ENCODE peak calls at places on chromosomes 6 and 20, in seven cellular contexts. M, Z, O, Q, Y, P and K are unnamed samples.
A peak's percentile ranks its signal among the peaks of the same experiment; 100 is the strongest.

GRCh38 chr20:19944772-19945459 is 72.2 kb upstream of the NAA20 start:
- DNase-seq in Y (no peak), O (no peak), Q (peak; percentile 67), Z (peak; percentile 67), P (peak; percentile 85), M (peak; percentile 26), K (no peak)

GRCh38 chr6:134041093-134041492 is 11.3 kb downstream of the SLC2A12 start:
- DNase-seq in P (peak; percentile 64), M (peak; percentile 73), Q (peak; percentile 82), O (no peak), Y (no peak), Z (no peak), K (no peak)

GRCh38 chr20:6277661-6278060 is 154.8 kb upstream of the FERMT1 start:
- DNase-seq in P (no peak), Z (no peak), M (no peak), Q (no peak), Y (no peak), O (no peak), K (no peak)

GRCh38 chr20:42082611-42083010 is 464.4 kb upstream of the CHD6 start:
- DNase-seq in M (peak; percentile 13), P (no peak), O (no peak), Q (peak; percentile 0), Y (no peak), Z (no peak), K (no peak)

GRCh38 chr6:9537381-9537780 is 877.5 kb downstream of the TFAP2A start:
- DNase-seq in P (peak; percentile 89), M (peak; percentile 75), Q (peak; percentile 25), Y (no peak), O (no peak), Z (no peak), K (no peak)

GRCh38 chr6:79605061-79605460 is 26.1 kb upstream of the SH3BGRL2 start:
- DNase-seq in Q (peak; percentile 43), Z (no peak), M (no peak), O (no peak), P (peak; percentile 85), Y (no peak), K (no peak)

GRCh38 chr20:5448449-5449118 is 131.8 kb upstream of the PROKR2 start:
- DNase-seq in M (peak; percentile 52), Z (no peak), P (peak; percentile 2), Y (no peak), Q (peak; percentile 28), O (no peak), K (no peak)

GRCh38 chr6:122079906-122080305 is 319.5 kb upstream of the HSF2 start:
- DNase-seq in O (no peak), Z (no peak), Q (no peak), P (no peak), M (no peak), Y (no peak), K (no peak)

GRCh38 chr20:51495921-51496545 is 46.5 kb downstream of the NFATC2 start:
- DNase-seq in Q (no peak), P (no peak), Z (no peak), Y (no peak), M (peak; percentile 6), O (peak; percentile 56), K (no peak)

GRCh38 chr20:62062661-62063600 is 2.8 kb downstream of the TAF4 start:
- DNase-seq in Y (no peak), M (no peak), Z (no peak), O (peak; percentile 78), P (no peak), Q (no peak), K (no peak)

GRCh38 chr20:4929686-4930397 is 71.5 kb downstream of the SLC23A2 start:
- DNase-seq in Z (no peak), Y (no peak), Q (peak; percentile 37), O (no peak), P (no peak), M (peak; percentile 48), K (no peak)

GRCh38 chr6:28658475-28659249 is 133.0 kb downstream of the GPX5 start:
- DNase-seq in O (no peak), P (no peak), Q (peak; percentile 12), Z (no peak), M (peak; percentile 28), Y (no peak), K (no peak)

GRCh38 chr6:439681-440167 is 48.2 kb downstream of the IRF4 start:
- DNase-seq in Q (no peak), Y (no peak), O (no peak), Z (no peak), M (peak; percentile 48), P (no peak), K (no peak)

GRCh38 chr20:21125849-21126840 is at the start of gene KIZ:
- DNase-seq in Q (peak; percentile 92), P (peak; percentile 79), O (peak; percentile 95), M (peak; percentile 99), Y (peak; percentile 98), Z (peak; percentile 97), K (peak; percentile 95)
- H3K27ac ChIP-seq in Q (peak within 1 kb of the TSS; percentile 65), P (peak within 1 kb of the TSS; percentile 71), O (no peak within 1 kb of the TSS), M (peak within 1 kb of the TSS; percentile 59), Y (peak within 1 kb of the TSS; percentile 94), Z (peak within 1 kb of the TSS; percentile 42), K (peak within 1 kb of the TSS; percentile 85)

GRCh38 chr6:168293641-168294530 is 25.7 kb downstream of the DACT2 start:
- DNase-seq in Z (no peak), Y (no peak), Q (no peak), O (no peak), M (no peak), P (no peak), K (no peak)

GRCh38 chr6:168290095-168290494 is 29.5 kb downstream of the DACT2 start:
- DNase-seq in Y (no peak), Z (no peak), P (no peak), O (no peak), Q (no peak), M (no peak), K (no peak)

GRCh38 chr6:168289571-168289962 is 30.0 kb downstream of the DACT2 start:
- DNase-seq in O (no peak), M (no peak), Q (no peak), Y (peak; percentile 19), P (no peak), Z (no peak), K (no peak)

GRCh38 chr6:168292911-168293310 is 26.7 kb downstream of the DACT2 start:
- DNase-seq in Y (no peak), O (no peak), M (no peak), Q (no peak), P (no peak), Z (no peak), K (no peak)

GRCh38 chr6:168291450-168291849 is 28.1 kb downstream of the DACT2 start:
- DNase-seq in M (no peak), O (no peak), Q (no peak), Y (no peak), P (no peak), Z (no peak), K (no peak)
- H3K27ac ChIP-seq in M (no peak overlapping the region), O (no peak overlapping the region), Q (no peak overlapping the region), Y (no peak overlapping the region), P (no peak overlapping the region), Z (no peak overlapping the region), K (peak overlapping the region; percentile 41)

GRCh38 chr6:129733290-129733689 is 23.3 kb upstream of the ARHGAP18 start:
- DNase-seq in Y (no peak), M (no peak), Q (no peak), P (no peak), O (no peak), Z (no peak), K (no peak)

GRCh38 chr6:129730477-129731165 is 20.6 kb upstream of the ARHGAP18 start:
- DNase-seq in M (peak; percentile 37), P (no peak), Y (no peak), Z (no peak), Q (no peak), O (no peak), K (no peak)

GRCh38 chr6:129732034-129732433 is 22.1 kb upstream of the ARHGAP18 start:
- DNase-seq in P (no peak), Q (no peak), M (peak; percentile 7), O (no peak), Y (no peak), Z (no peak), K (no peak)

GRCh38 chr6:129732542-129732941 is 22.6 kb upstream of the ARHGAP18 start:
- DNase-seq in P (no peak), O (no peak), M (peak; percentile 16), Q (no peak), Z (no peak), Y (no peak), K (no peak)

DNA sequence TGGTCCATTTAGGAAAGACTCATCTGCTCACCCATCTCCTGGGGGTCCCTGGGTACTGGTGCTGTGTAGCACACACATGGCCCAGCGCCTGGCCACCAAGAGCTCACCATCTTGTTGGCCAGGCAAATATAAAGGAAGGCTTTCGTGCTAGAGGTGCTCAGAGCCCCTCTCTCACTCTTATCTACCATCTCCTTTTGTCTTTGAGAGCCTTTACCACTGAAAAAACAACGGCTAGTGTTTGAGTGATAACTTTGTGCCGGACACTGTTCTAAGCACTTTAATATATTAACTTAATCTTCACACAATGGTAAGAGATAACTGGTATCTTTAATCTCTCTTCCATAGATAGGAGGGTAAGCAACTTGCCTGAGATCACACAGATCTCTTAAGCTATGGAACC is 21.4 kb upstream of the ARHGAP18 start:
- DNase-seq in Q (no peak), P (no peak), M (no peak), O (no peak), Z (no peak), Y (no peak), K (no peak)
- H3K27ac ChIP-seq in Q (no peak overlapping the region), P (no peak overlapping the region), M (no peak overlapping the region), O (peak overlapping the region; percentile 64), Z (no peak overlapping the region), Y (no peak overlapping the region), K (no peak overlapping the region)

DNA sequence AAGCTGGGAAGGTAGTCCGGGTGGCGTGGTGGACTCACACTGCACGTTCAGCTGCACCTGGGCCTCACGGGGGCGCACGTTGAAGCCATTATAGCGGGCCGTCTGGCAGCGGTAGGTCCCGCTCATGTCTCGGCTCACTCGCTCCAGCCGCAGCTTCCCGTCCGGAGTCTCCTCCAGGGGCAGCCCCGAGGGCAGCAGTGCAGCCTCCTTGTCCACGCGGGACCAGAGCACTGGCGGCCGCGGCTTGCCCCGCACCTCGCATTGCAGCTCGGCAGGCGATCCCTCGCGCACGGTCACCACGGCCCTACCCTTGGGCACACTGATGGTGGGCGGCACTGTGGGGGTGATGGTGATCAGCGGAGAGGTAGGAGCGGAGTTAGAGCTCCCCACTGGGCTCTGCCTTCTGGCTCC is 47.6 kb downstream of the MDGA1 start:
- DNase-seq in Z (peak; percentile 40), P (no peak), O (no peak), Y (no peak), Q (no peak), M (no peak), K (no peak)
- H3K27ac ChIP-seq in Z (no peak overlapping the region), P (no peak overlapping the region), O (no peak overlapping the region), Y (no peak overlapping the region), Q (no peak overlapping the region), M (no peak overlapping the region), K (no peak overlapping the region)

DNA sequence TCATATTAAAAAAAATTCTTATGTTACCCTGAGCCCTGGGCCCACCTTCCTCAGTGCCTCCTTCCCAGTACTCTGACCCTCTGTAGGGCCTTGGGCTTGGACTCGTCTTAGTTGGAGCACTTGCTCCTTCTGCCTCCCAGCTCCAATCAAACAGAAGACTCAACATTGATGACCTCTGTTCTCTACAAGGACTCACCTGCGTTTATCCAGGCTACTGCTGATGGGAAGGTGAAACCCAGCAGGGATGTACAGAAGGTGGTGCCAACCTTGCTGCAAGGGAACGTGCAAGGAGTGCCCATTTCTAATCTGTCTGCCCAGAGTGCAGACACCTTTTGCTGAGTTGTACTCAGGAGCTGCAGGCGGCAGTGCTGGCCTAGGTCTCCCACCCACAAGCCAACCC is 38.9 kb downstream of the FYN start:
- DNase-seq in O (no peak), Y (no peak), Q (no peak), Z (no peak), M (no peak), P (no peak), K (no peak)
- H3K27ac ChIP-seq in O (no peak overlapping the region), Y (no peak overlapping the region), Q (no peak overlapping the region), Z (no peak overlapping the region), M (no peak overlapping the region), P (no peak overlapping the region), K (no peak overlapping the region)

GRCh38 chr6:166614589-166614988 is 12.5 kb downstream of the RPS6KA2 start:
- DNase-seq in M (no peak), O (no peak), P (no peak), Y (no peak), Z (peak; percentile 30), Q (no peak), K (no peak)
- H3K27ac ChIP-seq in M (no peak overlapping the region), O (no peak overlapping the region), P (peak overlapping the region; percentile 37), Y (peak overlapping the region; percentile 36), Z (no peak overlapping the region), Q (no peak overlapping the region), K (no peak overlapping the region)